ENCODE peak calls at places on chromosomes 5 and 9, in six cellular contexts. B is A549, J is HepG2, E is K562, P is GM12878, D is endothelial cell of umbilical vein. O is an unnamed sample.

GRCh38 chr9:101533334-101534187 is at the start of gene RNF20:
- DNase-seq in B (peak; percentile 96), J (peak; percentile 99), E (peak; percentile 96), P (peak; percentile 94), D (peak; percentile 99), O (peak; percentile 96)

GRCh38 chr9:17509151-17509550 is 69.7 kb upstream of the SH3GL2 start:
- DNase-seq in B (no peak), J (no peak), E (no peak), P (no peak), D (no peak), O (no peak)

GRCh38 chr5:52269853-52270252 is 517.9 kb upstream of the ITGA1 start:
- DNase-seq in B (no peak), J (no peak), E (no peak), P (no peak), D (no peak), O (no peak)

GRCh38 chr9:36284226-36284625 is 26.0 kb upstream of the GNE start:
- DNase-seq in B (no peak), J (no peak), E (no peak), P (no peak), D (no peak), O (peak; percentile 36)

GRCh38 chr9:69474821-69475220 is 149.8 kb downstream of the ENTREP1 start:
- DNase-seq in B (no peak), J (no peak), E (no peak), P (no peak), D (no peak), O (no peak)

GRCh38 chr5:120082316-120083068 is 381.6 kb upstream of the PRR16 start:
- DNase-seq in B (no peak), J (no peak), E (no peak), P (no peak), D (no peak), O (no peak)

GRCh38 chr5:156621719-156622118 is 228.4 kb upstream of the PPP1R2B start:
- DNase-seq in B (no peak), J (no peak), E (no peak), P (no peak), D (no peak), O (no peak)

GRCh38 chr5:368162-369084 is 46.9 kb downstream of the AHRR start:
- DNase-seq in B (no peak), J (no peak), E (no peak), P (peak; percentile 73), D (no peak), O (peak; percentile 88)

GRCh38 chr5:102767864-102768263 is 12.8 kb downstream of the PAM start:
- DNase-seq in B (no peak), J (no peak), E (no peak), P (no peak), D (no peak), O (no peak)

GRCh38 chr5:132439521-132440206 is 50.9 kb downstream of the IRF1 start:
- DNase-seq in B (no peak), J (no peak), E (no peak), P (no peak), D (peak; percentile 71), O (no peak)

GRCh38 chr5:178330791-178331404 is 98.3 kb upstream of the PHYKPL start:
- DNase-seq in B (no peak), J (no peak), E (no peak), P (no peak), D (no peak), O (peak; percentile 60)

GRCh38 chr5:92849798-92850197 is 731.2 kb downstream of the NR2F1-AS1 start:
- DNase-seq in B (no peak), J (no peak), E (no peak), P (no peak), D (no peak), O (no peak)

GRCh38 chr5:133844836-133845235 is 123.6 kb downstream of the C5orf15 start:
- DNase-seq in B (no peak), J (no peak), E (no peak), P (no peak), D (no peak), O (no peak)

GRCh38 chr5:79418276-79418675 is 95.7 kb downstream of the HOMER1 start:
- DNase-seq in B (no peak), J (no peak), E (no peak), P (no peak), D (no peak), O (no peak)

GRCh38 chr9:129252937-129253819 is 75.1 kb upstream of the IER5L start:
- DNase-seq in B (no peak), J (peak; percentile 69), E (no peak), P (no peak), D (no peak), O (no peak)

GRCh38 chr9:100190339-100190738 is 91.3 kb downstream of the INVS start:
- DNase-seq in B (no peak), J (no peak), E (no peak), P (no peak), D (no peak), O (no peak)

GRCh38 chr9:121637441-121638222 is 13.8 kb upstream of the DAB2IP start:
- DNase-seq in B (peak; percentile 49), J (no peak), E (no peak), P (no peak), D (peak; percentile 36), O (no peak)

GRCh38 chr9:127049044-127049443 is 73.4 kb downstream of the ANGPTL2 start:
- DNase-seq in B (peak; percentile 7), J (no peak), E (no peak), P (peak; percentile 69), D (peak; percentile 98), O (peak; percentile 27)

GRCh38 chr9:107336718-107337360 is 53.8 kb downstream of the RAD23B start:
- DNase-seq in B (no peak), J (no peak), E (no peak), P (no peak), D (no peak), O (no peak)

GRCh38 chr9:111922324-111923013 is 25.9 kb downstream of the UGCG start:
- DNase-seq in B (no peak), J (no peak), E (no peak), P (no peak), D (no peak), O (no peak)

GRCh38 chr5:172005708-172006377 is 595 bp downstream of the FBXW11 start:
- DNase-seq in B (peak; percentile 28), J (peak; percentile 16), E (peak; percentile 27), P (no peak), D (peak; percentile 46), O (peak; percentile 40)

GRCh38 chr5:130189961-130190360 is 285.7 kb downstream of the CHSY3 start:
- DNase-seq in B (no peak), J (no peak), E (no peak), P (no peak), D (no peak), O (no peak)

GRCh38 chr9:96015876-96016686 is 140.6 kb downstream of the ERCC6L2 start:
- DNase-seq in B (no peak), J (no peak), E (no peak), P (peak; percentile 9), D (no peak), O (no peak)

GRCh38 chr9:82763631-82764030 is 299.3 kb downstream of the RASEF start:
- DNase-seq in B (no peak), J (no peak), E (no peak), P (no peak), D (no peak), O (no peak)

GRCh38 chr5:160926428-160926827 is 74.4 kb upstream of the ATP10B start:
- DNase-seq in B (no peak), J (no peak), E (no peak), P (no peak), D (no peak), O (peak; percentile 4)

DNA sequence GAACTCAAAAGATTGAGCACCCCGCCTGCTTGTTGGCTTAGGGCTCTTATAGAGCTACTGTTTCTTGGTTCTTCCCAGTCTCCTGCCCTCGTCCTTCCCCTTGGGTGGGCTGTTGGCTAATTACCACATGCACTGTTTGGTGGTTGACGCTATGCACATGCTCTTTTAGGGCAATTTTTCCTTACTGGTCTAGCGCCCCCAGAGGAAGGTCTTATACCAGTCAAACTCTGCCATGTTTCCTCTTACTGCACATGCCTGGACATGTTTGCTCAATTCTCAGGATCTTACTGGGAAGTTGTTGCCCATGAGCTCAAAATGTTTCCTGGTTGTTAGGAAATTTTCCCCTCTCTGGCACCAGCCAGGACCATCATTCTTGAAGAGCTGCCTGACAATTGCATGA is 101.9 kb downstream of the SLC28A3 start:
- DNase-seq in B (no peak), J (peak; percentile 7), E (peak; percentile 12), P (no peak), D (no peak), O (peak; percentile 17)
- TF ChIP-seq CTCF in B (no peak), J (peak; percentile 14), E (peak; percentile 20), P (no peak), D (peak; percentile 22), O (no peak)

GRCh38 chr9:75186767-75187380 is 98.6 kb downstream of the OSTF1 start:
- DNase-seq in B (peak; percentile 13), J (no peak), E (peak; percentile 9), P (no peak), D (peak; percentile 65), O (peak; percentile 12)

GRCh38 chr9:75184471-75184870 is 96.2 kb downstream of the OSTF1 start:
- DNase-seq in B (no peak), J (no peak), E (no peak), P (no peak), D (no peak), O (no peak)

GRCh38 chr9:75183293-75183692 is 95.0 kb downstream of the OSTF1 start:
- DNase-seq in B (no peak), J (no peak), E (no peak), P (no peak), D (no peak), O (no peak)

GRCh38 chr9:75185585-75186170 is 97.4 kb downstream of the OSTF1 start:
- DNase-seq in B (peak; percentile 29), J (peak; percentile 16), E (peak; percentile 13), P (no peak), D (peak; percentile 41), O (peak; percentile 45)

GRCh38 chr9:75181748-75182147 is 93.4 kb downstream of the OSTF1 start:
- DNase-seq in B (peak; percentile 8), J (no peak), E (peak; percentile 18), P (no peak), D (peak; percentile 54), O (no peak)
- TF ChIP-seq MYC in B (no peak), J (no peak), E (no peak), P (no peak), D (no peak), O (no peak)

GRCh38 chr5:96870094-96871021 is 5.9 kb upstream of the ERAP2 start:
- DNase-seq in B (no peak), J (no peak), E (no peak), P (no peak), D (no peak), O (no peak)
- TF ChIP-seq MAX in B (no peak), J (no peak), E (no peak), P (no peak), D (no peak), O (no peak)

GRCh38 chr9:88990721-88991065 is 575 bp upstream of the S1PR3 start:
- DNase-seq in B (peak; percentile 17), J (no peak), E (no peak), P (no peak), D (peak; percentile 41), O (peak; percentile 76)
- TF ChIP-seq CTCF in B (no peak), J (no peak), E (no peak), P (no peak), D (no peak), O (peak; percentile 34)